ENCODE peak calls at places on chromosomes 13 and 19, in five cellular contexts. One of them, this sample, is unnamed.

GRCh38 chr19:38455031-38455430 is 21.5 kb downstream of the RYR1 start:
- DNase-seq in GM03348: no peak
- DNase-seq in stimulated activated naive CD8-positive, alpha-beta T cell treated with anti-CD3 and anti-CD28 coated beads, Interleukin-15, Interleukin-2, amounts not matched to agents 100 U/mL and 50 U/mL, for 24 hours: no peak
- DNase-seq in left cardiac atrium: no peak
- DNase-seq in stimulated activated CD4-positive, alpha-beta T cell treated with anti-CD3 and anti-CD28 coated beads, TNF-alpha, amount 100 ng/mL, for 48 hours: no peak
- DNase-seq in this sample: no peak

GRCh38 chr13:36766295-36766694 is 52.7 kb upstream of the RFXAP start:
- DNase-seq in GM03348: no peak
- DNase-seq in stimulated activated CD4-positive, alpha-beta T cell treated with anti-CD3 and anti-CD28 coated beads, TNF-alpha, amount 100 ng/mL, for 48 hours: no peak
- DNase-seq in left cardiac atrium: no peak
- DNase-seq in stimulated activated naive CD8-positive, alpha-beta T cell treated with anti-CD3 and anti-CD28 coated beads, Interleukin-15, Interleukin-2, amounts not matched to agents 100 U/mL and 50 U/mL, for 24 hours: no peak
- DNase-seq in this sample: no peak

GRCh38 chr19:34493649-34494044 is 12.1 kb downstream of the WTIP start:
- DNase-seq in left cardiac atrium: no peak
- DNase-seq in stimulated activated naive CD8-positive, alpha-beta T cell treated with anti-CD3 and anti-CD28 coated beads, Interleukin-15, Interleukin-2, amounts not matched to agents 100 U/mL and 50 U/mL, for 24 hours: no peak
- DNase-seq in GM03348: no peak
- DNase-seq in stimulated activated CD4-positive, alpha-beta T cell treated with anti-CD3 and anti-CD28 coated beads, TNF-alpha, amount 100 ng/mL, for 48 hours: no peak
- DNase-seq in this sample: no peak

GRCh38 chr13:109332501-109333499 is 453.6 kb downstream of the IRS2 start:
- DNase-seq in stimulated activated naive CD8-positive, alpha-beta T cell treated with anti-CD3 and anti-CD28 coated beads, Interleukin-15, Interleukin-2, amounts not matched to agents 100 U/mL and 50 U/mL, for 24 hours: no peak
- DNase-seq in left cardiac atrium: no peak
- DNase-seq in stimulated activated CD4-positive, alpha-beta T cell treated with anti-CD3 and anti-CD28 coated beads, TNF-alpha, amount 100 ng/mL, for 48 hours: no peak
- DNase-seq in GM03348: no peak
- DNase-seq in this sample: no peak

GRCh38 chr19:14686411-14686810 is 3.4 kb upstream of the ZNF333 start:
- DNase-seq in stimulated activated naive CD8-positive, alpha-beta T cell treated with anti-CD3 and anti-CD28 coated beads, Interleukin-15, Interleukin-2, amounts not matched to agents 100 U/mL and 50 U/mL, for 24 hours: peak
- DNase-seq in left cardiac atrium: no peak
- DNase-seq in stimulated activated CD4-positive, alpha-beta T cell treated with anti-CD3 and anti-CD28 coated beads, TNF-alpha, amount 100 ng/mL, for 48 hours: peak
- DNase-seq in GM03348: no peak
- DNase-seq in this sample: no peak

GRCh38 chr19:46515290-46515609 is 19.6 kb upstream of the PNMA8B start:
- DNase-seq in left cardiac atrium: no peak
- DNase-seq in stimulated activated naive CD8-positive, alpha-beta T cell treated with anti-CD3 and anti-CD28 coated beads, Interleukin-15, Interleukin-2, amounts not matched to agents 100 U/mL and 50 U/mL, for 24 hours: no peak
- DNase-seq in GM03348: no peak
- DNase-seq in stimulated activated CD4-positive, alpha-beta T cell treated with anti-CD3 and anti-CD28 coated beads, TNF-alpha, amount 100 ng/mL, for 48 hours: no peak
- DNase-seq in this sample: no peak

GRCh38 chr13:50129065-50129922 is 114.0 kb downstream of the KCNRG start:
- DNase-seq in GM03348: no peak
- DNase-seq in stimulated activated naive CD8-positive, alpha-beta T cell treated with anti-CD3 and anti-CD28 coated beads, Interleukin-15, Interleukin-2, amounts not matched to agents 100 U/mL and 50 U/mL, for 24 hours: no peak
- DNase-seq in left cardiac atrium: no peak
- DNase-seq in stimulated activated CD4-positive, alpha-beta T cell treated with anti-CD3 and anti-CD28 coated beads, TNF-alpha, amount 100 ng/mL, for 48 hours: no peak
- DNase-seq in this sample: peak

GRCh38 chr19:46812898-46813569 is 24.6 kb upstream of the SLC1A5 start:
- DNase-seq in left cardiac atrium: peak
- DNase-seq in stimulated activated naive CD8-positive, alpha-beta T cell treated with anti-CD3 and anti-CD28 coated beads, Interleukin-15, Interleukin-2, amounts not matched to agents 100 U/mL and 50 U/mL, for 24 hours: no peak
- DNase-seq in GM03348: no peak
- DNase-seq in stimulated activated CD4-positive, alpha-beta T cell treated with anti-CD3 and anti-CD28 coated beads, TNF-alpha, amount 100 ng/mL, for 48 hours: no peak
- DNase-seq in this sample: no peak

GRCh38 chr13:107516517-107516916 is 698.8 kb downstream of the LIG4 start:
- DNase-seq in left cardiac atrium: no peak
- DNase-seq in stimulated activated naive CD8-positive, alpha-beta T cell treated with anti-CD3 and anti-CD28 coated beads, Interleukin-15, Interleukin-2, amounts not matched to agents 100 U/mL and 50 U/mL, for 24 hours: no peak
- DNase-seq in stimulated activated CD4-positive, alpha-beta T cell treated with anti-CD3 and anti-CD28 coated beads, TNF-alpha, amount 100 ng/mL, for 48 hours: no peak
- DNase-seq in GM03348: no peak
- DNase-seq in this sample: no peak

GRCh38 chr13:73018336-73018735 is 40.5 kb upstream of the KLF5 start:
- DNase-seq in stimulated activated naive CD8-positive, alpha-beta T cell treated with anti-CD3 and anti-CD28 coated beads, Interleukin-15, Interleukin-2, amounts not matched to agents 100 U/mL and 50 U/mL, for 24 hours: no peak
- DNase-seq in stimulated activated CD4-positive, alpha-beta T cell treated with anti-CD3 and anti-CD28 coated beads, TNF-alpha, amount 100 ng/mL, for 48 hours: no peak
- DNase-seq in left cardiac atrium: no peak
- DNase-seq in GM03348: no peak
- DNase-seq in this sample: peak

GRCh38 chr19:4969292-4969771 is 419 bp downstream of the KDM4B start:
- DNase-seq in left cardiac atrium: no peak
- DNase-seq in stimulated activated naive CD8-positive, alpha-beta T cell treated with anti-CD3 and anti-CD28 coated beads, Interleukin-15, Interleukin-2, amounts not matched to agents 100 U/mL and 50 U/mL, for 24 hours: no peak
- DNase-seq in stimulated activated CD4-positive, alpha-beta T cell treated with anti-CD3 and anti-CD28 coated beads, TNF-alpha, amount 100 ng/mL, for 48 hours: no peak
- DNase-seq in GM03348: no peak
- DNase-seq in this sample: no peak

GRCh38 chr13:61954092-61954491 is 538.4 kb upstream of the PCDH20 start:
- DNase-seq in stimulated activated naive CD8-positive, alpha-beta T cell treated with anti-CD3 and anti-CD28 coated beads, Interleukin-15, Interleukin-2, amounts not matched to agents 100 U/mL and 50 U/mL, for 24 hours: no peak
- DNase-seq in stimulated activated CD4-positive, alpha-beta T cell treated with anti-CD3 and anti-CD28 coated beads, TNF-alpha, amount 100 ng/mL, for 48 hours: no peak
- DNase-seq in GM03348: peak
- DNase-seq in left cardiac atrium: no peak
- DNase-seq in this sample: no peak

GRCh38 chr19:1449467-1450442 is at the start of gene APC2:
- DNase-seq in GM03348: peak
- DNase-seq in stimulated activated naive CD8-positive, alpha-beta T cell treated with anti-CD3 and anti-CD28 coated beads, Interleukin-15, Interleukin-2, amounts not matched to agents 100 U/mL and 50 U/mL, for 24 hours: peak
- DNase-seq in left cardiac atrium: no peak
- DNase-seq in stimulated activated CD4-positive, alpha-beta T cell treated with anti-CD3 and anti-CD28 coated beads, TNF-alpha, amount 100 ng/mL, for 48 hours: no peak
- DNase-seq in this sample: peak

GRCh38 chr13:71879129-71879535 is 12.1 kb upstream of the DACH1 start:
- DNase-seq in left cardiac atrium: no peak
- DNase-seq in stimulated activated naive CD8-positive, alpha-beta T cell treated with anti-CD3 and anti-CD28 coated beads, Interleukin-15, Interleukin-2, amounts not matched to agents 100 U/mL and 50 U/mL, for 24 hours: no peak
- DNase-seq in GM03348: no peak
- DNase-seq in stimulated activated CD4-positive, alpha-beta T cell treated with anti-CD3 and anti-CD28 coated beads, TNF-alpha, amount 100 ng/mL, for 48 hours: no peak
- DNase-seq in this sample: no peak

GRCh38 chr13:79837741-79838450 is 356.9 kb downstream of the NDFIP2 start:
- DNase-seq in stimulated activated naive CD8-positive, alpha-beta T cell treated with anti-CD3 and anti-CD28 coated beads, Interleukin-15, Interleukin-2, amounts not matched to agents 100 U/mL and 50 U/mL, for 24 hours: no peak
- DNase-seq in stimulated activated CD4-positive, alpha-beta T cell treated with anti-CD3 and anti-CD28 coated beads, TNF-alpha, amount 100 ng/mL, for 48 hours: no peak
- DNase-seq in left cardiac atrium: no peak
- DNase-seq in GM03348: peak
- DNase-seq in this sample: peak

GRCh38 chr19:39405930-39406655 is 554 bp upstream of the ZFP36 start:
- DNase-seq in stimulated activated CD4-positive, alpha-beta T cell treated with anti-CD3 and anti-CD28 coated beads, TNF-alpha, amount 100 ng/mL, for 48 hours: peak
- DNase-seq in stimulated activated naive CD8-positive, alpha-beta T cell treated with anti-CD3 and anti-CD28 coated beads, Interleukin-15, Interleukin-2, amounts not matched to agents 100 U/mL and 50 U/mL, for 24 hours: peak
- DNase-seq in GM03348: no peak
- DNase-seq in left cardiac atrium: no peak
- DNase-seq in this sample: no peak

GRCh38 chr13:63433546-63434150 is 2018.0 kb upstream of the PCDH20 start:
- DNase-seq in left cardiac atrium: no peak
- DNase-seq in GM03348: no peak
- DNase-seq in stimulated activated CD4-positive, alpha-beta T cell treated with anti-CD3 and anti-CD28 coated beads, TNF-alpha, amount 100 ng/mL, for 48 hours: no peak
- DNase-seq in stimulated activated naive CD8-positive, alpha-beta T cell treated with anti-CD3 and anti-CD28 coated beads, Interleukin-15, Interleukin-2, amounts not matched to agents 100 U/mL and 50 U/mL, for 24 hours: no peak
- DNase-seq in this sample: no peak

GRCh38 chr13:105997436-105998232 is 537.8 kb downstream of the EFNB2 start:
- DNase-seq in left cardiac atrium: no peak
- DNase-seq in stimulated activated naive CD8-positive, alpha-beta T cell treated with anti-CD3 and anti-CD28 coated beads, Interleukin-15, Interleukin-2, amounts not matched to agents 100 U/mL and 50 U/mL, for 24 hours: no peak
- DNase-seq in stimulated activated CD4-positive, alpha-beta T cell treated with anti-CD3 and anti-CD28 coated beads, TNF-alpha, amount 100 ng/mL, for 48 hours: no peak
- DNase-seq in GM03348: peak
- DNase-seq in this sample: no peak

GRCh38 chr19:13173129-13173737 is 23.0 kb downstream of the IER2 start:
- DNase-seq in stimulated activated CD4-positive, alpha-beta T cell treated with anti-CD3 and anti-CD28 coated beads, TNF-alpha, amount 100 ng/mL, for 48 hours: no peak
- DNase-seq in stimulated activated naive CD8-positive, alpha-beta T cell treated with anti-CD3 and anti-CD28 coated beads, Interleukin-15, Interleukin-2, amounts not matched to agents 100 U/mL and 50 U/mL, for 24 hours: no peak
- DNase-seq in GM03348: peak
- DNase-seq in left cardiac atrium: no peak
- DNase-seq in this sample: no peak

GRCh38 chr13:103351035-103351828 is 285.0 kb upstream of the SLC10A2 start:
- DNase-seq in left cardiac atrium: peak
- DNase-seq in GM03348: no peak
- DNase-seq in stimulated activated CD4-positive, alpha-beta T cell treated with anti-CD3 and anti-CD28 coated beads, TNF-alpha, amount 100 ng/mL, for 48 hours: no peak
- DNase-seq in stimulated activated naive CD8-positive, alpha-beta T cell treated with anti-CD3 and anti-CD28 coated beads, Interleukin-15, Interleukin-2, amounts not matched to agents 100 U/mL and 50 U/mL, for 24 hours: no peak
- DNase-seq in this sample: no peak

GRCh38 chr19:32876919-32877285 is 7.3 kb upstream of the SLC7A9 start:
- DNase-seq in stimulated activated naive CD8-positive, alpha-beta T cell treated with anti-CD3 and anti-CD28 coated beads, Interleukin-15, Interleukin-2, amounts not matched to agents 100 U/mL and 50 U/mL, for 24 hours: no peak
- DNase-seq in left cardiac atrium: no peak
- DNase-seq in GM03348: no peak
- DNase-seq in stimulated activated CD4-positive, alpha-beta T cell treated with anti-CD3 and anti-CD28 coated beads, TNF-alpha, amount 100 ng/mL, for 48 hours: no peak
- DNase-seq in this sample: no peak

GRCh38 chr19:19043881-19044280 is 10.5 kb downstream of the ARMC6 start:
- DNase-seq in left cardiac atrium: no peak
- DNase-seq in GM03348: no peak
- DNase-seq in stimulated activated CD4-positive, alpha-beta T cell treated with anti-CD3 and anti-CD28 coated beads, TNF-alpha, amount 100 ng/mL, for 48 hours: no peak
- DNase-seq in stimulated activated naive CD8-positive, alpha-beta T cell treated with anti-CD3 and anti-CD28 coated beads, Interleukin-15, Interleukin-2, amounts not matched to agents 100 U/mL and 50 U/mL, for 24 hours: no peak
- DNase-seq in this sample: no peak

GRCh38 chr19:2041686-2042484 is 9.2 kb downstream of the MKNK2 start:
- DNase-seq in left cardiac atrium: peak
- DNase-seq in stimulated activated naive CD8-positive, alpha-beta T cell treated with anti-CD3 and anti-CD28 coated beads, Interleukin-15, Interleukin-2, amounts not matched to agents 100 U/mL and 50 U/mL, for 24 hours: peak
- DNase-seq in GM03348: peak
- DNase-seq in stimulated activated CD4-positive, alpha-beta T cell treated with anti-CD3 and anti-CD28 coated beads, TNF-alpha, amount 100 ng/mL, for 48 hours: peak
- DNase-seq in this sample: peak

GRCh38 chr19:46009530-46010510 is 13.0 kb downstream of the PGLYRP1 start:
- DNase-seq in left cardiac atrium: peak
- DNase-seq in stimulated activated naive CD8-positive, alpha-beta T cell treated with anti-CD3 and anti-CD28 coated beads, Interleukin-15, Interleukin-2, amounts not matched to agents 100 U/mL and 50 U/mL, for 24 hours: peak
- DNase-seq in GM03348: peak
- DNase-seq in stimulated activated CD4-positive, alpha-beta T cell treated with anti-CD3 and anti-CD28 coated beads, TNF-alpha, amount 100 ng/mL, for 48 hours: peak
- DNase-seq in this sample: peak

GRCh38 chr13:99151516-99151915 is 49.1 kb upstream of the UBAC2 start:
- DNase-seq in stimulated activated naive CD8-positive, alpha-beta T cell treated with anti-CD3 and anti-CD28 coated beads, Interleukin-15, Interleukin-2, amounts not matched to agents 100 U/mL and 50 U/mL, for 24 hours: peak
- DNase-seq in stimulated activated CD4-positive, alpha-beta T cell treated with anti-CD3 and anti-CD28 coated beads, TNF-alpha, amount 100 ng/mL, for 48 hours: peak
- DNase-seq in left cardiac atrium: no peak
- DNase-seq in GM03348: peak
- DNase-seq in this sample: peak

GRCh38 chr19:15332311-15332996 is at the start of gene BRD4:
- DNase-seq in stimulated activated CD4-positive, alpha-beta T cell treated with anti-CD3 and anti-CD28 coated beads, TNF-alpha, amount 100 ng/mL, for 48 hours: peak
- DNase-seq in left cardiac atrium: peak
- DNase-seq in GM03348: peak
- DNase-seq in stimulated activated naive CD8-positive, alpha-beta T cell treated with anti-CD3 and anti-CD28 coated beads, Interleukin-15, Interleukin-2, amounts not matched to agents 100 U/mL and 50 U/mL, for 24 hours: peak
- DNase-seq in this sample: peak

GRCh38 chr13:109400625-109401257 is 385.6 kb downstream of the IRS2 start:
- DNase-seq in left cardiac atrium: no peak
- DNase-seq in stimulated activated CD4-positive, alpha-beta T cell treated with anti-CD3 and anti-CD28 coated beads, TNF-alpha, amount 100 ng/mL, for 48 hours: no peak
- DNase-seq in stimulated activated naive CD8-positive, alpha-beta T cell treated with anti-CD3 and anti-CD28 coated beads, Interleukin-15, Interleukin-2, amounts not matched to agents 100 U/mL and 50 U/mL, for 24 hours: no peak
- DNase-seq in GM03348: no peak
- DNase-seq in this sample: no peak

GRCh38 chr19:1811472-1811894 is 593 bp downstream of the ATP8B3 start:
- DNase-seq in stimulated activated naive CD8-positive, alpha-beta T cell treated with anti-CD3 and anti-CD28 coated beads, Interleukin-15, Interleukin-2, amounts not matched to agents 100 U/mL and 50 U/mL, for 24 hours: peak
- DNase-seq in stimulated activated CD4-positive, alpha-beta T cell treated with anti-CD3 and anti-CD28 coated beads, TNF-alpha, amount 100 ng/mL, for 48 hours: peak
- DNase-seq in GM03348: peak
- DNase-seq in left cardiac atrium: peak
- DNase-seq in this sample: peak

GRCh38 chr13:46992383-46992952 is 95.6 kb upstream of the HTR2A start:
- DNase-seq in stimulated activated CD4-positive, alpha-beta T cell treated with anti-CD3 and anti-CD28 coated beads, TNF-alpha, amount 100 ng/mL, for 48 hours: no peak
- DNase-seq in left cardiac atrium: no peak
- DNase-seq in stimulated activated naive CD8-positive, alpha-beta T cell treated with anti-CD3 and anti-CD28 coated beads, Interleukin-15, Interleukin-2, amounts not matched to agents 100 U/mL and 50 U/mL, for 24 hours: no peak
- DNase-seq in GM03348: no peak
- DNase-seq in this sample: peak

GRCh38 chr19:45097776-45098520 is 5.0 kb downstream of the PPP1R37 start:
- DNase-seq in stimulated activated naive CD8-positive, alpha-beta T cell treated with anti-CD3 and anti-CD28 coated beads, Interleukin-15, Interleukin-2, amounts not matched to agents 100 U/mL and 50 U/mL, for 24 hours: no peak
- DNase-seq in stimulated activated CD4-positive, alpha-beta T cell treated with anti-CD3 and anti-CD28 coated beads, TNF-alpha, amount 100 ng/mL, for 48 hours: no peak
- DNase-seq in left cardiac atrium: peak
- DNase-seq in GM03348: peak
- DNase-seq in this sample: peak

GRCh38 chr19:16338470-16339360 is 14.1 kb downstream of the KLF2 start:
- DNase-seq in stimulated activated CD4-positive, alpha-beta T cell treated with anti-CD3 and anti-CD28 coated beads, TNF-alpha, amount 100 ng/mL, for 48 hours: no peak
- DNase-seq in GM03348: peak
- DNase-seq in left cardiac atrium: peak
- DNase-seq in stimulated activated naive CD8-positive, alpha-beta T cell treated with anti-CD3 and anti-CD28 coated beads, Interleukin-15, Interleukin-2, amounts not matched to agents 100 U/mL and 50 U/mL, for 24 hours: peak
- DNase-seq in this sample: peak

GRCh38 chr19:9306443-9306842 is 3.2 kb downstream of the ZNF699 start:
- DNase-seq in stimulated activated naive CD8-positive, alpha-beta T cell treated with anti-CD3 and anti-CD28 coated beads, Interleukin-15, Interleukin-2, amounts not matched to agents 100 U/mL and 50 U/mL, for 24 hours: no peak
- DNase-seq in left cardiac atrium: no peak
- DNase-seq in GM03348: peak
- DNase-seq in stimulated activated CD4-positive, alpha-beta T cell treated with anti-CD3 and anti-CD28 coated beads, TNF-alpha, amount 100 ng/mL, for 48 hours: no peak
- DNase-seq in this sample: peak

GRCh38 chr19:55687281-55688172 is 12.5 kb downstream of the EPN1 start:
- DNase-seq in stimulated activated naive CD8-positive, alpha-beta T cell treated with anti-CD3 and anti-CD28 coated beads, Interleukin-15, Interleukin-2, amounts not matched to agents 100 U/mL and 50 U/mL, for 24 hours: no peak
- DNase-seq in GM03348: no peak
- DNase-seq in stimulated activated CD4-positive, alpha-beta T cell treated with anti-CD3 and anti-CD28 coated beads, TNF-alpha, amount 100 ng/mL, for 48 hours: no peak
- DNase-seq in left cardiac atrium: peak
- DNase-seq in this sample: no peak

GRCh38 chr19:13104848-13105646 is 2.4 kb upstream of the LYL1 start:
- DNase-seq in left cardiac atrium: no peak
- DNase-seq in stimulated activated CD4-positive, alpha-beta T cell treated with anti-CD3 and anti-CD28 coated beads, TNF-alpha, amount 100 ng/mL, for 48 hours: no peak
- DNase-seq in GM03348: no peak
- DNase-seq in stimulated activated naive CD8-positive, alpha-beta T cell treated with anti-CD3 and anti-CD28 coated beads, Interleukin-15, Interleukin-2, amounts not matched to agents 100 U/mL and 50 U/mL, for 24 hours: peak
- DNase-seq in this sample: no peak